ENCODE peak calls at places on chromosomes 11 and 22, in five cellular contexts. X is lung; I is CD4-positive, CD25-positive, alpha-beta regulatory T cell; A is right lobe of liver; T is naive thymus-derived CD4-positive, alpha-beta T cell. Y is an unnamed sample.

GRCh38 chr22:38257170-38257569 is 15.6 kb downstream of the TMEM184B start:
- DNase-seq in I (no peak), A (no peak), T (no peak), X (no peak), Y (no peak)

GRCh38 chr22:26385164-26385563 is 43.9 kb upstream of the ASPHD2 start:
- DNase-seq in X (no peak), I (no peak), A (no peak), T (no peak), Y (no peak)

GRCh38 chr11:134283461-134284230 is 7.5 kb downstream of the GLB1L3 start:
- DNase-seq in X (no peak), T (no peak), I (no peak), A (no peak), Y (no peak)

GRCh38 chr11:36243641-36244040 is 45.6 kb downstream of the COMMD9 start:
- DNase-seq in I (no peak), A (no peak), T (no peak), X (no peak), Y (no peak)

GRCh38 chr22:50201191-50202129 is 649 bp downstream of the SELENOO start:
- DNase-seq in I (no peak), T (no peak), X (no peak), A (no peak), Y (no peak)

GRCh38 chr11:9842923-9843322 is 179.0 kb downstream of the SWAP70 start:
- DNase-seq in T (no peak), A (no peak), I (no peak), X (no peak), Y (no peak)

GRCh38 chr11:36122715-36123114 is 166.5 kb downstream of the COMMD9 start:
- DNase-seq in A (no peak), I (no peak), X (no peak), T (no peak), Y (no peak)

GRCh38 chr22:31346733-31347250 is 646 bp upstream of the PATZ1 start:
- DNase-seq in A (peak), X (peak), T (peak), I (no peak), Y (no peak)

GRCh38 chr22:25053153-25053805 is 100.8 kb downstream of the KIAA1671 start:
- DNase-seq in X (no peak), T (no peak), A (no peak), I (no peak), Y (no peak)

GRCh38 chr22:47107431-47107830 is 345.0 kb downstream of the TBC1D22A start:
- DNase-seq in A (no peak), I (no peak), X (no peak), T (no peak), Y (no peak)

GRCh38 chr11:35142481-35143207 is 3.7 kb downstream of the CD44 start:
- DNase-seq in A (no peak), X (no peak), T (no peak), I (no peak), Y (no peak)

GRCh38 chr11:7020183-7020917 is at the start of the genes NLRP14 and ZNF214:
- DNase-seq in T (no peak), I (no peak), A (peak), X (peak), Y (no peak)
- H3K4me3 ChIP-seq in T (no peak), I (no peak), A (peak), X (peak), Y (no peak)

GRCh38 chr11:47943721-47944554 is 36.4 kb upstream of the PTPRJ start:
- DNase-seq in A (no peak), T (no peak), I (no peak), X (peak), Y (no peak)
- H3K4me3 ChIP-seq in A (no peak), T (no peak), I (no peak), X (no peak), Y (no peak)

GRCh38 chr11:118915396-118915795 is 10.3 kb downstream of the BCL9L start:
- DNase-seq in A (no peak), T (no peak), X (no peak), I (no peak), Y (no peak)
- H3K4me3 ChIP-seq in A (no peak), T (peak), X (no peak), I (peak), Y (no peak)

GRCh38 chr11:117095301-117096139 is 2.7 kb downstream of the SIK3 start:
- DNase-seq in T (peak), A (no peak), I (no peak), X (no peak), Y (no peak)
- H3K4me3 ChIP-seq in T (peak), A (peak), I (peak), X (no peak), Y (no peak)

DNA sequence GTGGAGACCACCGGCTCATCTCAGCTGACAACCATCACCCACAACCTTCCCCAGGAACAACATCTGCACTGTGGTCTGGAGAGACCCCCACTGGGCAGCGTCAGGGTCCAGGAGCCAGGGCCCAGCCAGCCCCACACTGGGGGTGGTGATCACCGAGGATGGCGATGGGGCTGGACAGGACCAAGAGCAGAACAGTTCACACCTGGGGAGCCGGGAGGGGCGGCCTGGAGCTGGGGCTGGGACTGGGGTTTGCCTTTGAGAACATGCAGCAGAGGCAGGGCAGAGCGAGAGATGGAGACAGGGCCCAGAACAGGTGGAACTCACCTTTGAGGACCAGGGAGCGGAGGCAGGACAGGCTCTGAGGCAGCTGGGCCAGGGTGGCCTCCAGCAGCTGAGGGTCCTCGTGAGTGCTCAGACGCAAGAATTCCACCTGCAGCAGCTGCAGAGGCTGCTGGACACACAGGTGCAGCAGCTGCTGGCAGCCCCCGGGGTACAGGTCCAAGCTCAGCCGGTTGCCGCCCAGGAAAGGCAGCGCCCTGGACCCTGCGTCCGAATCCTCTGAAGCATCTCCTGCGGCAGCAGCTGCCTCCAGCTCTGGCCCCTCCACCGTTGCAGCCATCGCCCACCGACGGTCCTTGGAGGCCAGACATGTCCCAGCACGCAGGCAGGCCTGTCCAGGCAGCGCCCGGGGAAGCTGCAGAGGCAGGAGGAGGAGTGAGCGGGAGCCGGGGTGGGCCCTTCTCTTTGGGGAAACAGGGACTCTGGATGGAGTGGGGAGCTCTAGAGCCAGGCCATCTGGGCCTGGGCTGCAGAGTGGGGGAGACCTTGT is 1.0 kb downstream of the PIDD1 start:
- DNase-seq in T (no peak), X (no peak), I (no peak), A (no peak), Y (no peak)
- H3K4me3 ChIP-seq in T (peak), X (peak), I (peak), A (peak), Y (peak)

DNA sequence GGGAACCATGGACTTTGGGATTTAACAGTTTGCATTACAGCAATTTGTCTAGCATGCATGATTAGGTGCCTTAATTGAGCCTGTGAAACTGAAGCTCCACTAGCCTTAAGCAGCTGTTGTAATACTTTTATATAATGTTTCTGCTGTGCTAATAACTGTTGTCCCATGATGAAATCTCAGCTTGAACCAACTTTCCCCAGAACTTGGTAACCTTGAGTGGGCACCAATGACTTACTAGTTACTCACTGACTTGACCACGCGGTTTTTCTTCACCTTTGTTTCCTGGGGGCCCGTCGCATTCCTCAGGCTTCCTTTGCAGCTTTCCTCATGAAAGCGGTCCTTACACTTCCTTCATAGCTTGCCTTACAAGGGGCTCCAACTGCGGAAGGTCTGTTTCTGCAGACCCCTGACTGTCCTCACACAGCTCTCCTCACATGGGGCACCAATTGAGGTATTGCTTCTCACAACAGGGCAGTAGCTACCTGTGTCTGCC is 11.2 kb upstream of the GLYATL1 start:
- DNase-seq in I (no peak), A (no peak), T (no peak), X (no peak), Y (no peak)
- H3K4me3 ChIP-seq in I (no peak), A (peak), T (peak), X (no peak), Y (no peak)